ENCODE peak calls at places on chromosomes 16 and 17, in five cellular contexts. One of them, this sample, is unnamed.

GRCh38 chr16:85641776-85642176 is 28.7 kb downstream of the GSE1 start:
- DNase-seq in uterus: no peak
- DNase-seq in dorsolateral prefrontal cortex: no peak
- DNase-seq in AG09319: no peak
- DNase-seq in NB4: no peak
- DNase-seq in this sample: no peak

GRCh38 chr17:40343126-40344119 is 21.1 kb downstream of the GJD3 start:
- DNase-seq in uterus: peak; percentile 49
- DNase-seq in NB4: peak; percentile 77
- DNase-seq in dorsolateral prefrontal cortex: no peak
- DNase-seq in AG09319: no peak
- DNase-seq in this sample: no peak

GRCh38 chr16:67528222-67528869 is at the start of gene RIPOR1:
- DNase-seq in uterus: peak; percentile 62
- DNase-seq in NB4: peak; percentile 61
- DNase-seq in dorsolateral prefrontal cortex: no peak
- DNase-seq in AG09319: no peak
- DNase-seq in this sample: no peak

GRCh38 chr17:74541176-74542111 is 4.5 kb downstream of the CD300C start:
- DNase-seq in dorsolateral prefrontal cortex: no peak
- DNase-seq in AG09319: no peak
- DNase-seq in uterus: no peak
- DNase-seq in NB4: no peak
- DNase-seq in this sample: peak; percentile 38

GRCh38 chr17:29590979-29591736 is 1.7 kb upstream of the GIT1 start:
- DNase-seq in NB4: no peak
- DNase-seq in uterus: peak; percentile 77
- DNase-seq in dorsolateral prefrontal cortex: no peak
- DNase-seq in AG09319: no peak
- DNase-seq in this sample: no peak

GRCh38 chr17:48883171-48883570 is 9.4 kb upstream of the ATP5MC1 start:
- DNase-seq in dorsolateral prefrontal cortex: no peak
- DNase-seq in NB4: no peak
- DNase-seq in uterus: no peak
- DNase-seq in AG09319: no peak
- DNase-seq in this sample: no peak

GRCh38 chr16:66617728-66618127 is 13.2 kb downstream of the CMTM3 start:
- DNase-seq in AG09319: no peak
- DNase-seq in dorsolateral prefrontal cortex: no peak
- DNase-seq in NB4: no peak
- DNase-seq in uterus: no peak
- DNase-seq in this sample: no peak

GRCh38 chr17:83055911-83056582 is 23.4 kb upstream of the METRNL start:
- DNase-seq in AG09319: no peak
- DNase-seq in dorsolateral prefrontal cortex: no peak
- DNase-seq in NB4: peak; percentile 56
- DNase-seq in uterus: peak; percentile 63
- DNase-seq in this sample: no peak

DNA sequence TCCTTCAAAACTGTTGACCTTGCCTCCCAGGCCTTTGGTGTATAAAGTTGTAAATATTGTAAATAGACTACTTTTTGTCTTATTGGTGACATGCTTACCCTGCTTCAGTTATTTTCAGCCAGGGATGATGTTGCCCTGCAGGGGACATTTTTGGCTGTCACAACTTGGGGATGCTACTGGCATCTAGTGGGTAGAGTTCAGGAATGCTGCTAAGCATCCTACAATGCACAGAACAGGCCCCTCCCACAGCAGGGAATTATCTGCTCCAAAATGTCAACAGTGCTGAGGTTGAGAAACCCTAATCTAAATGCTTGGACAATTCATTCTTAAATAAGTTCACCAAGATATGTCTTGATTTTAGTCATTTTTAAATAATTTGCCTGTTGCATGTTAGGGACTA is 459.8 kb downstream of the PMP22 start:
- DNase-seq in dorsolateral prefrontal cortex: peak; percentile 10
- DNase-seq in NB4: peak; percentile 19
- DNase-seq in uterus: no peak
- DNase-seq in AG09319: no peak
- DNase-seq in this sample: no peak
- TF ChIP-seq CTCF in dorsolateral prefrontal cortex: no peak
- TF ChIP-seq CTCF in NB4: no peak
- TF ChIP-seq CTCF in uterus: no peak
- TF ChIP-seq CTCF in AG09319: no peak
- TF ChIP-seq CTCF in this sample: no peak

GRCh38 chr17:77928519-77929179 is 29.9 kb upstream of the TNRC6C start:
- DNase-seq in uterus: no peak
- DNase-seq in dorsolateral prefrontal cortex: no peak
- DNase-seq in AG09319: no peak
- DNase-seq in NB4: no peak
- DNase-seq in this sample: no peak

GRCh38 chr17:77929180-77929564 is 29.3 kb upstream of the TNRC6C start:
- DNase-seq in dorsolateral prefrontal cortex: no peak
- DNase-seq in uterus: no peak
- DNase-seq in NB4: no peak
- DNase-seq in AG09319: no peak
- DNase-seq in this sample: no peak

GRCh38 chr17:77926967-77927366 is 31.5 kb upstream of the TNRC6C start:
- DNase-seq in dorsolateral prefrontal cortex: no peak
- DNase-seq in AG09319: no peak
- DNase-seq in NB4: no peak
- DNase-seq in uterus: no peak
- DNase-seq in this sample: no peak

GRCh38 chr17:77926144-77926543 is 32.4 kb upstream of the TNRC6C start:
- DNase-seq in AG09319: no peak
- DNase-seq in dorsolateral prefrontal cortex: no peak
- DNase-seq in NB4: no peak
- DNase-seq in uterus: no peak
- DNase-seq in this sample: no peak

DNA sequence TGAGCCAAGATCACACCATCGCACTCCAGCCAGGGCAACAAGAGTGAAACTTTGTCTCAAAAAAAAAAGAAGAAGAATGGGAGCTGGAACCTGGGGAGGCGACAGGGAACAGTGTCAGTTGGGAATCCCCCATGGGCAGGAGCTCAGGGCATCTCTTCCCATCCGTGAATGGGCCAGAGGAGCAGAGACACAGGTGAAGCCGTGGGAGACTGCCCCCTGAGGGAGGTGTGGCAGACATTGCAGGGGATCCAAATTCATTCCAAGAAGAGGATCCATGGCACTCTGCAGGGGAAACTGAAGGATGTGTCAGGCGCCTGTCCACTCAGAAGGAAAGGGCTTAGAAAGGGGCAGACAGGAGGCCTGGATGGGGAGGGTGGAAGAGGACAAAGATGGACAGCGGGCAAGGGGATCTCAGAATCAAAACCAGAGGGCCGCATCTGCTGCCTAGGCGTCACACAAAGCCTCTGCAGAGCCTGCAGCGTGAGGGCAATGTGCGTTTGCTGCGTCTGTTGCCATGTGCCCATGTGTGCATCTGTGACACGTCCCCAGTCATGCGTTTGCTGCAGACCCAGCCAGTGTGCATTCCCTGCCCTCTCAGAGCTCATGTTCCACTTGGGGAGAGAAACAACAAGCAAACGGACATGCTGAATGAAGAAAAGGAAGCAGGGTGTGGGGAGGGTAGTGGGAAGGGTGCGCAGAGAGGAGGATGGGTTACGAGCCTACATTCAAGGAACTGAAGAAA is 30.6 kb upstream of the TNRC6C start:
- DNase-seq in dorsolateral prefrontal cortex: no peak
- DNase-seq in AG09319: no peak
- DNase-seq in NB4: no peak
- DNase-seq in uterus: no peak
- DNase-seq in this sample: no peak
- TF ChIP-seq CTCF in dorsolateral prefrontal cortex: no peak
- TF ChIP-seq CTCF in AG09319: no peak
- TF ChIP-seq CTCF in NB4: no peak
- TF ChIP-seq CTCF in uterus: no peak
- TF ChIP-seq CTCF in this sample: no peak

DNA sequence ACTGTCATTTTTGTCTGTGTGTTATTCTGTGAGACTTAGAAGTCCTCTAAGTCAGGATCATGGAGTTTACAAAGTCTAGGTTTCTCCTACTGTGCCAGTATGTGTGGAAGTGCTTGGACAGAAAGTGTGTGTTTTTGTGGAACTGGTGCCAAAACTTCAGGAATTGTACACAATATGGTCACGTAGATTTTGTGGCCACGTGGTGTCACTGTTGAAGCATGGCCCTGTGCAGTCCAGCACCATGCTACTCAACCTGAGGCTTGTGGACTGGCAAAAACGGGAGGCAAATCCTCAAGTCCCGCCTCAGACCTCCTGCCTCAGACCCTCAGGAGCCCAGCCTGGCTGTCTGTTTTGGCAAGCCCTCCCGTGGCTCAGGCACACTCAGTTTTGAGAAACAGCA is 16.7 kb upstream of the ALKBH5 start:
- DNase-seq in uterus: no peak
- DNase-seq in AG09319: no peak
- DNase-seq in NB4: peak; percentile 40
- DNase-seq in dorsolateral prefrontal cortex: no peak
- DNase-seq in this sample: no peak
- TF ChIP-seq CTCF in uterus: no peak
- TF ChIP-seq CTCF in AG09319: no peak
- TF ChIP-seq CTCF in NB4: no peak
- TF ChIP-seq CTCF in dorsolateral prefrontal cortex: no peak
- TF ChIP-seq CTCF in this sample: no peak

DNA sequence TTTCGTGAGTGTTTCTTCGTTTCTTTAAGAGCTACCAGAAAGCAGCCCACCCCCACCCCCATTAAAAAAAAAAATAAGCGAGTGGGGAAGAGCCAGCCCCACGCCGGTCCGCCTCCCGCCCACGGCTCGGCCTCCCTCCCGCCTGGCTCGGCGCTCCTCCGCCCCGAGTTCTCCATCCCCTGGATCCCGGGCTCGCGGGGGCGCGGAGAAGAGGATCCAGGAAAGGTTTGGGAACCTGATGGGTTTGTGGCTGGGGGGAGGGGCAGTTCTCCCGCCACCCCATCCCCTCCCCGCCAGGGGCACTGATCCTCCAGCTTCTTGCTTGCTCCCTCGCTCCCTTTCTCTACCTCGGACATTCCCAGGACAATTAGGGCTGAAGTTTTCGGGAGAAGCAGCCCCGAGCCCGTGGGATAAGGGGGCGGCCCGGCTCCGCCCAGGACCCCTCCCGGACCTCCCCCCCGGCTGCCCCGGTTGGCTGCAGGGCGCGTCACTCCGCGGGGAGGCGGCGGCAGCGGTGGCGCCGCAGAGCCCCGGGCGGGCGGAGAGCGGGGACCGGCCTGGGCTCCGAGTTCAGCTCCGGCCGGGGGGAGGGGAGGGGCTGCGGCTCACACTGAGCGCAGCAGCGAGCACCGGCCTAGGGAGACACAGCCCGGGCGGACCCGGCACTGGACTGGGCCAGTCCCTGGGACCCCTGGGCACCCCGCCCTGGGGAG is 1.0 kb upstream of the SALL1 start:
- DNase-seq in AG09319: peak; percentile 78
- DNase-seq in uterus: peak; percentile 91
- DNase-seq in dorsolateral prefrontal cortex: peak; percentile 81
- DNase-seq in NB4: no peak
- DNase-seq in this sample: no peak
- TF ChIP-seq CTCF in AG09319: no peak
- TF ChIP-seq CTCF in uterus: no peak
- TF ChIP-seq CTCF in dorsolateral prefrontal cortex: no peak
- TF ChIP-seq CTCF in NB4: no peak
- TF ChIP-seq CTCF in this sample: no peak

DNA sequence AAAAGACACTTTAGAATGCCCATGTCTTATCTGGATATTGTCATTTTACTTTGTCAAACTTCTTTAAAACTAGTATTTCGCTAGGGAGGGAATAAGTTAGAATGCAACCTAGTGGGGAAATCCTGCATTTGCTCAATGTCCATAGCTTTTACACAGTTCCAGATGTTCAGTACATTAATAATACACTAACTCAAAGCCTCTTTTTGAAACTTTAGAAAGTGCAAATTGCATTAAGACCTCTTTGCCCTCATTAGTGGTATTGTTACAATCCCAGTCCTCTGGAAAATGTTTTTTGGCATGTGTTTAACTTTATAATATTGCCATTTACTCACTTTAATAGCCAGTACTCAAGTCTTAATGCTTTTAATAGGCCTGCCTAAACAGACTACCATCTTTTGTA is 106.8 kb downstream of the BRIP1 start:
- DNase-seq in NB4: no peak
- DNase-seq in AG09319: no peak
- DNase-seq in uterus: no peak
- DNase-seq in dorsolateral prefrontal cortex: no peak
- DNase-seq in this sample: no peak
- TF ChIP-seq CTCF in NB4: no peak
- TF ChIP-seq CTCF in AG09319: no peak
- TF ChIP-seq CTCF in uterus: no peak
- TF ChIP-seq CTCF in dorsolateral prefrontal cortex: no peak
- TF ChIP-seq CTCF in this sample: no peak

DNA sequence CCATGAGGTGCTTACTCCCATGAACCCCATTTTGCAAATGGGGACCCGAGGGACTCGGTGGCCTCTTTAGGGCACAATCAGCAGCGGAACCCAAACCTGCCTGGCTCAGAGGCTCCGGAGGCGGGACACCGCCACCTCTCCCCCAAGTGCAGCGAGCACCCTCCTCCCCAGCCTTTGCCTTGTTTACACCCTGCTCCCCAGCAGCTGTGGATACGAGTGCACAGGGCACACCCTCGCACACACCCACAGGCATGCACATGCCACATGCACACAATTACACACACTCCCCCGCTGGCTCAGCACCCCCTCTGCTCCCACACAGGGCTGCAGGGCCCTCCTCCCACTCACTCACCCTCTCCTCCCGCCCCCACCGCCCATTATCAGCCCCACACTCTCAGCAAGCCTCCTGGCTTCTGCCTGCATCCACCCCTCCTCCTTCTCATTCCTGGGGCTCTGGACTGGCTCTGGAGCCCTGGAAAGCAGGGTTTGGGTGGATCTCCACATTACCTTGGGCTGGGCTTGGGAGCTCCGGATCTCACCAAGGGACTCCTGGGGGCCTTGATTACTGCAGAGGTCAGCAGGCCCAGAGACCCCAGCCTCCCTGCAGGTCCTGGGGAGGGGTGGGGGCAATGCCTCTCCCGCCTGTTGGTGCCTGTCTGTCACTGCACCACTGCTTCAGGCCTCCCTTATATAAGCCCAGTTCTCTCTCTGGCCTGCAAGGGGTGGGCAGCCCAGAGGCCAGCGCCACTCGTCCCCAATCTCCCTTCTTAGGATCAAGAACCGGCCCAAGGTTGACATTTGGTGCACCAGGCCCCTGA is 6.4 kb downstream of the PDK2 start:
- DNase-seq in uterus: peak; percentile 87
- DNase-seq in NB4: peak; percentile 50
- DNase-seq in dorsolateral prefrontal cortex: no peak
- DNase-seq in AG09319: no peak
- DNase-seq in this sample: no peak
- TF ChIP-seq CTCF in uterus: no peak
- TF ChIP-seq CTCF in NB4: no peak
- TF ChIP-seq CTCF in dorsolateral prefrontal cortex: no peak
- TF ChIP-seq CTCF in AG09319: no peak
- TF ChIP-seq CTCF in this sample: no peak

GRCh38 chr17:68133370-68134045 is 98.0 kb downstream of the KPNA2 start:
- DNase-seq in AG09319: no peak
- DNase-seq in NB4: peak; percentile 90
- DNase-seq in uterus: no peak
- DNase-seq in dorsolateral prefrontal cortex: no peak
- DNase-seq in this sample: no peak
- TF ChIP-seq CTCF in AG09319: no peak
- TF ChIP-seq CTCF in NB4: peak; percentile 46
- TF ChIP-seq CTCF in uterus: no peak
- TF ChIP-seq CTCF in dorsolateral prefrontal cortex: no peak
- TF ChIP-seq CTCF in this sample: no peak

GRCh38 chr16:24036614-24037013 is 200.8 kb downstream of the PRKCB start:
- DNase-seq in NB4: peak; percentile 54
- DNase-seq in uterus: peak; percentile 15
- DNase-seq in dorsolateral prefrontal cortex: peak; percentile 51
- DNase-seq in AG09319: peak; percentile 0
- DNase-seq in this sample: no peak
- TF ChIP-seq CTCF in NB4: peak; percentile 43
- TF ChIP-seq CTCF in uterus: peak; percentile 64
- TF ChIP-seq CTCF in dorsolateral prefrontal cortex: peak; percentile 70
- TF ChIP-seq CTCF in AG09319: peak; percentile 60
- TF ChIP-seq CTCF in this sample: peak; percentile 79

This sample was measured in CD14-positive monocyte.